ENCODE peak calls at places on chromosomes 4 and X, in seven cellular contexts. One of them, this sample, is unnamed.

GRCh38 chr4:31365006-31365690 is 645.0 kb downstream of the PCDH7 start:
- DNase-seq in SK-MEL-5: no peak
- DNase-seq in dermis blood vessel endothelial cell: no peak
- DNase-seq in HT-29: no peak
- DNase-seq in neural crest cell: no peak
- DNase-seq in MCF 10A: no peak
- DNase-seq in AG09309: peak
- DNase-seq in this sample: no peak

GRCh38 chr4:41160010-41160789 is 54.1 kb downstream of the APBB2 start:
- DNase-seq in SK-MEL-5: no peak
- DNase-seq in dermis blood vessel endothelial cell: peak
- DNase-seq in HT-29: no peak
- DNase-seq in neural crest cell: no peak
- DNase-seq in MCF 10A: peak
- DNase-seq in AG09309: no peak
- DNase-seq in this sample: peak

GRCh38 chrX:149830192-149830873 is 48.6 kb downstream of the MAGEA9 start:
- DNase-seq in SK-MEL-5: no peak
- DNase-seq in dermis blood vessel endothelial cell: peak
- DNase-seq in HT-29: no peak
- DNase-seq in neural crest cell: peak
- DNase-seq in MCF 10A: peak
- DNase-seq in AG09309: peak
- DNase-seq in this sample: no peak

GRCh38 chrX:133249659-133250058 is 31.5 kb upstream of the TFDP3 start:
- DNase-seq in SK-MEL-5: peak
- DNase-seq in dermis blood vessel endothelial cell: no peak
- DNase-seq in HT-29: peak
- DNase-seq in neural crest cell: no peak
- DNase-seq in MCF 10A: peak
- DNase-seq in AG09309: no peak
- DNase-seq in this sample: peak

GRCh38 chrX:48802089-48802812 is 384 bp downstream of the HDAC6 start:
- DNase-seq in SK-MEL-5: peak
- DNase-seq in dermis blood vessel endothelial cell: peak
- DNase-seq in HT-29: peak
- DNase-seq in neural crest cell: peak
- DNase-seq in MCF 10A: peak
- DNase-seq in AG09309: peak
- DNase-seq in this sample: peak

GRCh38 chr4:1472148-1472797 is 66.0 kb upstream of the NKX1-1 start:
- DNase-seq in SK-MEL-5: no peak
- DNase-seq in dermis blood vessel endothelial cell: no peak
- DNase-seq in HT-29: no peak
- DNase-seq in neural crest cell: no peak
- DNase-seq in MCF 10A: no peak
- DNase-seq in AG09309: no peak
- DNase-seq in this sample: no peak

GRCh38 chr4:122577808-122578781 is 42.8 kb downstream of the IL21 start:
- DNase-seq in SK-MEL-5: peak
- DNase-seq in dermis blood vessel endothelial cell: peak
- DNase-seq in HT-29: peak
- DNase-seq in neural crest cell: peak
- DNase-seq in MCF 10A: peak
- DNase-seq in AG09309: no peak
- DNase-seq in this sample: peak

GRCh38 chrX:9627827-9628406 is 137.7 kb downstream of the GPR143 start:
- DNase-seq in SK-MEL-5: no peak
- DNase-seq in dermis blood vessel endothelial cell: no peak
- DNase-seq in HT-29: no peak
- DNase-seq in neural crest cell: no peak
- DNase-seq in MCF 10A: no peak
- DNase-seq in AG09309: no peak
- DNase-seq in this sample: no peak

GRCh38 chrX:10172867-10173266 is 16.1 kb downstream of the CLCN4 start:
- DNase-seq in SK-MEL-5: no peak
- DNase-seq in dermis blood vessel endothelial cell: no peak
- DNase-seq in HT-29: no peak
- DNase-seq in neural crest cell: no peak
- DNase-seq in MCF 10A: no peak
- DNase-seq in AG09309: no peak
- DNase-seq in this sample: no peak